ENCODE peak calls at places on chromosomes 3 and 15, in seven cellular contexts. One of them, this sample, is unnamed.

GRCh38 chr3:120506076-120506827 is 55.5 kb upstream of the FSTL1 start:
- DNase-seq in stomach: no peak
- DNase-seq in ovary: no peak
- DNase-seq in esophagus squamous epithelium: no peak
- DNase-seq in body of pancreas: no peak
- DNase-seq in HCT116: no peak
- DNase-seq in vagina: no peak
- DNase-seq in this sample: no peak

GRCh38 chr3:10702961-10703740 is 112.9 kb upstream of the SLC6A11 start:
- DNase-seq in esophagus squamous epithelium: no peak
- DNase-seq in HCT116: peak; percentile 44
- DNase-seq in vagina: no peak
- DNase-seq in body of pancreas: no peak
- DNase-seq in stomach: no peak
- DNase-seq in ovary: no peak
- DNase-seq in this sample: no peak

GRCh38 chr15:64931381-64931780 is 19.7 kb downstream of the ANKDD1A start:
- DNase-seq in ovary: no peak
- DNase-seq in HCT116: no peak
- DNase-seq in body of pancreas: no peak
- DNase-seq in esophagus squamous epithelium: no peak
- DNase-seq in stomach: no peak
- DNase-seq in vagina: peak; percentile 20
- DNase-seq in this sample: no peak

GRCh38 chr15:100602822-100603393 is 519 bp downstream of the ASB7 start:
- DNase-seq in esophagus squamous epithelium: no peak
- DNase-seq in ovary: no peak
- DNase-seq in body of pancreas: peak; percentile 10
- DNase-seq in HCT116: no peak
- DNase-seq in vagina: no peak
- DNase-seq in stomach: no peak
- DNase-seq in this sample: no peak

GRCh38 chr3:185330644-185331043 is 32.3 kb upstream of the MAP3K13 start:
- DNase-seq in HCT116: no peak
- DNase-seq in body of pancreas: peak; percentile 32
- DNase-seq in esophagus squamous epithelium: no peak
- DNase-seq in vagina: no peak
- DNase-seq in ovary: no peak
- DNase-seq in stomach: no peak
- DNase-seq in this sample: no peak

GRCh38 chr3:121707531-121708273 is 41.8 kb downstream of the GOLGB1 start:
- DNase-seq in ovary: no peak
- DNase-seq in vagina: no peak
- DNase-seq in body of pancreas: no peak
- DNase-seq in esophagus squamous epithelium: no peak
- DNase-seq in HCT116: no peak
- DNase-seq in stomach: no peak
- DNase-seq in this sample: no peak

GRCh38 chr3:63015614-63016016 is 140.4 kb upstream of the CADPS start:
- DNase-seq in ovary: no peak
- DNase-seq in vagina: no peak
- DNase-seq in stomach: no peak
- DNase-seq in esophagus squamous epithelium: no peak
- DNase-seq in HCT116: no peak
- DNase-seq in body of pancreas: no peak
- DNase-seq in this sample: no peak

GRCh38 chr15:80570553-80570952 is 124.6 kb upstream of the ABHD17C start:
- DNase-seq in vagina: no peak
- DNase-seq in body of pancreas: no peak
- DNase-seq in ovary: no peak
- DNase-seq in stomach: peak; percentile 10
- DNase-seq in esophagus squamous epithelium: no peak
- DNase-seq in HCT116: no peak
- DNase-seq in this sample: no peak

GRCh38 chr15:71489570-71489969 is 320.8 kb upstream of the NR2E3 start:
- DNase-seq in HCT116: no peak
- DNase-seq in stomach: no peak
- DNase-seq in ovary: no peak
- DNase-seq in body of pancreas: no peak
- DNase-seq in vagina: no peak
- DNase-seq in esophagus squamous epithelium: no peak
- DNase-seq in this sample: no peak

GRCh38 chr15:91603681-91604080 is 249.8 kb upstream of the SLCO3A1 start:
- DNase-seq in body of pancreas: no peak
- DNase-seq in ovary: no peak
- DNase-seq in HCT116: no peak
- DNase-seq in stomach: no peak
- DNase-seq in esophagus squamous epithelium: no peak
- DNase-seq in vagina: no peak
- DNase-seq in this sample: no peak

GRCh38 chr3:64489361-64490044 is 198.3 kb downstream of the ADAMTS9 start:
- DNase-seq in vagina: no peak
- DNase-seq in stomach: peak; percentile 72
- DNase-seq in ovary: peak; percentile 69
- DNase-seq in HCT116: no peak
- DNase-seq in body of pancreas: peak; percentile 68
- DNase-seq in esophagus squamous epithelium: no peak
- DNase-seq in this sample: peak; percentile 42

GRCh38 chr15:77024273-77025065 is 29.5 kb downstream of the PSTPIP1 start:
- DNase-seq in body of pancreas: peak; percentile 63
- DNase-seq in HCT116: no peak
- DNase-seq in ovary: peak; percentile 61
- DNase-seq in stomach: peak; percentile 72
- DNase-seq in vagina: no peak
- DNase-seq in esophagus squamous epithelium: no peak
- DNase-seq in this sample: peak; percentile 46

GRCh38 chr3:63352008-63352279 is 73.8 kb downstream of the SYNPR start:
- DNase-seq in ovary: no peak
- DNase-seq in esophagus squamous epithelium: no peak
- DNase-seq in HCT116: no peak
- DNase-seq in body of pancreas: no peak
- DNase-seq in stomach: no peak
- DNase-seq in vagina: no peak
- DNase-seq in this sample: no peak

GRCh38 chr3:2544212-2544611 is 445.5 kb downstream of the CNTN4 start:
- DNase-seq in ovary: no peak
- DNase-seq in stomach: no peak
- DNase-seq in vagina: no peak
- DNase-seq in HCT116: no peak
- DNase-seq in esophagus squamous epithelium: no peak
- DNase-seq in body of pancreas: no peak
- DNase-seq in this sample: no peak

GRCh38 chr3:100536093-100536492 is 43.7 kb downstream of the TMEM45A start:
- DNase-seq in stomach: no peak
- DNase-seq in HCT116: no peak
- DNase-seq in body of pancreas: no peak
- DNase-seq in esophagus squamous epithelium: no peak
- DNase-seq in ovary: no peak
- DNase-seq in vagina: no peak
- DNase-seq in this sample: no peak

GRCh38 chr3:120364821-120365220 is 15.7 kb upstream of the LRRC58 start:
- DNase-seq in body of pancreas: no peak
- DNase-seq in vagina: no peak
- DNase-seq in ovary: no peak
- DNase-seq in esophagus squamous epithelium: no peak
- DNase-seq in stomach: no peak
- DNase-seq in HCT116: no peak
- DNase-seq in this sample: no peak

GRCh38 chr15:67805008-67805681 is 20.2 kb upstream of the SKOR1 start:
- DNase-seq in stomach: peak; percentile 16
- DNase-seq in vagina: no peak
- DNase-seq in body of pancreas: no peak
- DNase-seq in HCT116: no peak
- DNase-seq in ovary: no peak
- DNase-seq in esophagus squamous epithelium: no peak
- DNase-seq in this sample: no peak

GRCh38 chr3:75294124-75294523 is 370.0 kb upstream of the FRG2C start:
- DNase-seq in HCT116: no peak
- DNase-seq in ovary: peak; percentile 39
- DNase-seq in esophagus squamous epithelium: no peak
- DNase-seq in vagina: no peak
- DNase-seq in body of pancreas: peak; percentile 37
- DNase-seq in stomach: peak; percentile 30
- DNase-seq in this sample: peak; percentile 18

GRCh38 chr3:14622368-14622767 is 29.2 kb upstream of the CCDC174 start:
- DNase-seq in esophagus squamous epithelium: no peak
- DNase-seq in stomach: peak; percentile 69
- DNase-seq in ovary: no peak
- DNase-seq in body of pancreas: peak; percentile 36
- DNase-seq in vagina: no peak
- DNase-seq in HCT116: no peak
- DNase-seq in this sample: no peak

GRCh38 chr15:57305009-57305408 is 71.3 kb upstream of the CGNL1 start:
- DNase-seq in esophagus squamous epithelium: no peak
- DNase-seq in HCT116: no peak
- DNase-seq in ovary: no peak
- DNase-seq in stomach: no peak
- DNase-seq in body of pancreas: no peak
- DNase-seq in vagina: peak; percentile 58
- DNase-seq in this sample: no peak

GRCh38 chr15:83010709-83011270 is 649 bp downstream of the C15orf40 start:
- DNase-seq in stomach: peak; percentile 64
- DNase-seq in vagina: no peak
- DNase-seq in body of pancreas: peak; percentile 75
- DNase-seq in HCT116: peak; percentile 61
- DNase-seq in ovary: peak; percentile 33
- DNase-seq in esophagus squamous epithelium: no peak
- DNase-seq in this sample: peak; percentile 50

GRCh38 chr15:43190178-43190577 is 5.0 kb downstream of the CCNDBP1 start:
- DNase-seq in vagina: no peak
- DNase-seq in HCT116: no peak
- DNase-seq in body of pancreas: peak; percentile 60
- DNase-seq in ovary: no peak
- DNase-seq in stomach: peak; percentile 56
- DNase-seq in esophagus squamous epithelium: no peak
- DNase-seq in this sample: no peak

GRCh38 chr3:11720220-11721113 is 76.8 kb upstream of the VGLL4 start:
- DNase-seq in ovary: peak; percentile 65
- DNase-seq in stomach: peak; percentile 82
- DNase-seq in HCT116: peak; percentile 61
- DNase-seq in vagina: no peak
- DNase-seq in body of pancreas: peak; percentile 93
- DNase-seq in esophagus squamous epithelium: no peak
- DNase-seq in this sample: peak; percentile 80
- H3K36me3 ChIP-seq in ovary: no peaks in the 10 kb centered on the region
- H3K36me3 ChIP-seq in stomach: no peaks in the 10 kb centered on the region
- H3K36me3 ChIP-seq in HCT116: no peaks in the 10 kb centered on the region
- H3K36me3 ChIP-seq in vagina: no peaks in the 10 kb centered on the region
- H3K36me3 ChIP-seq in body of pancreas: no peaks in the 10 kb centered on the region
- H3K36me3 ChIP-seq in esophagus squamous epithelium: no peaks in the 10 kb centered on the region
- H3K36me3 ChIP-seq in this sample: no peaks in the 10 kb centered on the region

GRCh38 chr3:52841211-52841980 is 6.6 kb upstream of the MUSTN1 start:
- DNase-seq in vagina: no peak
- DNase-seq in body of pancreas: no peak
- DNase-seq in stomach: no peak
- DNase-seq in ovary: no peak
- DNase-seq in esophagus squamous epithelium: no peak
- DNase-seq in HCT116: no peak
- DNase-seq in this sample: no peak

GRCh38 chr3:52841981-52842340 is 7.1 kb upstream of the MUSTN1 start:
- DNase-seq in stomach: no peak
- DNase-seq in body of pancreas: no peak
- DNase-seq in HCT116: no peak
- DNase-seq in esophagus squamous epithelium: no peak
- DNase-seq in vagina: no peak
- DNase-seq in ovary: no peak
- DNase-seq in this sample: no peak

GRCh38 chr3:52843116-52843865 is 8.5 kb upstream of the MUSTN1 start:
- DNase-seq in esophagus squamous epithelium: no peak
- DNase-seq in stomach: no peak
- DNase-seq in HCT116: no peak
- DNase-seq in body of pancreas: no peak
- DNase-seq in ovary: no peak
- DNase-seq in vagina: no peak
- DNase-seq in this sample: no peak

GRCh38 chr3:52843881-52844280 is 9.1 kb upstream of the MUSTN1 start:
- DNase-seq in esophagus squamous epithelium: no peak
- DNase-seq in stomach: no peak
- DNase-seq in vagina: no peak
- DNase-seq in HCT116: no peak
- DNase-seq in body of pancreas: no peak
- DNase-seq in ovary: no peak
- DNase-seq in this sample: no peak

DNA sequence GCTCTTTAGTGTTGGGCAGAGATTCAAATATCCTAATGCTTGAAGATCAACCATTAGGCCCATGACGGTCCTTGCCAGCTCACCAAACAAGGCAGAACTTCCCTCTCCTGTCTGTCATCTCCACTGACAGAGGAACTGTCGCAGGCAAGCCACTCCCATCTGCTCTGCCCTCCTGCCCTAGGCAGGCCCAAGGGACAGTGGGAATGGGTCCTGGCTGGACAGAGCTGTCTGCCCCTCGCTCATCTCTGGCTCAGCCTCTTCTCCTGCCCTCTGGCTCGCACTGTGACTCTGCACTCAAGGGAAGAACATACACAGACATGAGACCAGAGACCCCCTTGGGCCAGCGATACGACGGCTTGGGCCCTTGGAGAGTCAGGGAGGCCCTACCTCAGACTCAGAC is 7.6 kb upstream of the MUSTN1 start:
- DNase-seq in HCT116: no peak
- DNase-seq in stomach: no peak
- DNase-seq in body of pancreas: no peak
- DNase-seq in ovary: no peak
- DNase-seq in esophagus squamous epithelium: no peak
- DNase-seq in vagina: no peak
- DNase-seq in this sample: no peak
- TF ChIP-seq POLR2A in HCT116: no peak
- TF ChIP-seq POLR2A in stomach: no peak
- TF ChIP-seq POLR2A in body of pancreas: no peak
- TF ChIP-seq POLR2A in ovary: no peak
- TF ChIP-seq POLR2A in esophagus squamous epithelium: no peak
- TF ChIP-seq POLR2A in vagina: no peak
- TF ChIP-seq POLR2A in this sample: no peak

GRCh38 chr3:151035072-151035471 is 50.4 kb upstream of the MED12L start:
- DNase-seq in stomach: no peak
- DNase-seq in body of pancreas: no peak
- DNase-seq in ovary: no peak
- DNase-seq in HCT116: no peak
- DNase-seq in esophagus squamous epithelium: no peak
- DNase-seq in vagina: no peak
- DNase-seq in this sample: no peak
- H3K36me3 ChIP-seq in stomach: no peaks in the 10 kb centered on the region
- H3K36me3 ChIP-seq in body of pancreas: no peaks in the 10 kb centered on the region
- H3K36me3 ChIP-seq in ovary: no peaks in the 10 kb centered on the region
- H3K36me3 ChIP-seq in HCT116: no peaks in the 10 kb centered on the region
- H3K36me3 ChIP-seq in esophagus squamous epithelium: no peaks in the 10 kb centered on the region
- H3K36me3 ChIP-seq in vagina: no peaks in the 10 kb centered on the region
- H3K36me3 ChIP-seq in this sample: no peaks in the 10 kb centered on the region

DNA sequence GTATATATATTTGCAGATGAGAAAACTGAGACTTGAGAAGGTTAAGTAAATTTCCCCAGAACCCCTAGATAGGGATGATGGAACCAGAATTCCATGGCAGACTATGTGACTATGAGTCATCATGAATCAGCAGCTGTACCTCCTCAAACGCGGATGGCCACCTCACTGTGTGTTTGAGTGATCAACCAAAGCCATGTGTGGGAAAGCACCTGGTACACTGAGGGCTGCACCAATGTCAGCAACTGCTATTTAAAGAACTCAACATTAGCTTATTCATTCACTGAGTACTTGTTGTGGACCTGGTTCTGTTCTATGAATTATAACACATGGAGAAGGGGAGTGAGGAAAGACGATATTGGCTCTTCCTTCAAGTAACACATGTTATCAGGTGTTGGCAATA is 377.0 kb downstream of the GAP43 start:
- DNase-seq in ovary: no peak
- DNase-seq in HCT116: peak; percentile 36
- DNase-seq in stomach: no peak
- DNase-seq in esophagus squamous epithelium: no peak
- DNase-seq in body of pancreas: peak; percentile 11
- DNase-seq in vagina: no peak
- DNase-seq in this sample: no peak
- TF ChIP-seq POLR2A in ovary: no peak
- TF ChIP-seq POLR2A in HCT116: no peak
- TF ChIP-seq POLR2A in stomach: no peak
- TF ChIP-seq POLR2A in esophagus squamous epithelium: no peak
- TF ChIP-seq POLR2A in body of pancreas: no peak
- TF ChIP-seq POLR2A in vagina: no peak
- TF ChIP-seq POLR2A in this sample: no peak